ENCODE peak calls at places on chromosomes 4 and X, in four cellular contexts. A, F, D and Q are unnamed samples.

GRCh38 chr4:95833652-95834276 is 6.1 kb upstream of the PDHA2 start:
- DNase-seq in A (no peak), F (no peak), D (no peak), Q (no peak)

GRCh38 chr4:75385139-75385538 is 129.1 kb downstream of the RCHY1 start:
- DNase-seq in A (no peak), F (no peak), D (no peak), Q (peak; percentile 57)

GRCh38 chr4:112214397-112215264 is 17.0 kb upstream of the AP1AR start:
- DNase-seq in A (peak; percentile 27), F (no peak), D (no peak), Q (no peak)

GRCh38 chr4:42865572-42866189 is 26.8 kb upstream of the GRXCR1 start:
- DNase-seq in A (peak; percentile 36), F (peak; percentile 18), D (peak; percentile 44), Q (peak; percentile 86)

GRCh38 chr4:142826503-142827241 is 19.4 kb downstream of the INPP4B start:
- DNase-seq in A (no peak), F (no peak), D (no peak), Q (no peak)

GRCh38 chrX:14235004-14235403 is 205.3 kb upstream of the GEMIN8 start:
- DNase-seq in A (no peak), F (no peak), D (no peak), Q (peak; percentile 53)

GRCh38 chr4:2338754-2339457 is 77.0 kb upstream of the MXD4 start:
- DNase-seq in A (no peak), F (no peak), D (no peak), Q (peak; percentile 69)

GRCh38 chr4:88097781-88098180 is 60.7 kb downstream of the ABCG2 start:
- DNase-seq in A (peak; percentile 26), F (no peak), D (no peak), Q (no peak)

GRCh38 chr4:65422109-65422508 is 248.2 kb downstream of the EPHA5 start:
- DNase-seq in A (no peak), F (no peak), D (no peak), Q (no peak)

GRCh38 chr4:7964890-7965662 is 25.4 kb upstream of the AFAP1 start:
- DNase-seq in A (peak; percentile 71), F (no peak), D (no peak), Q (peak; percentile 68)

GRCh38 chrX:153970398-153971123 is 1.1 kb downstream of the HCFC1 start:
- DNase-seq in A (peak; percentile 71), F (no peak), D (no peak), Q (peak; percentile 79)

GRCh38 chr4:1815096-1815996 is 22.3 kb downstream of the FGFR3 start:
- DNase-seq in A (no peak), F (no peak), D (no peak), Q (no peak)

GRCh38 chr4:3637326-3638016 is 105.2 kb upstream of the LRPAP1 start:
- DNase-seq in A (no peak), F (no peak), D (no peak), Q (no peak)

GRCh38 chr4:78776031-78776728 is at the start of gene BMP2K:
- DNase-seq in A (peak; percentile 66), F (no peak), D (peak; percentile 86), Q (peak; percentile 95)

GRCh38 chrX:44312421-44312820 is 31.1 kb downstream of the EFHC2 start:
- DNase-seq in A (no peak), F (no peak), D (no peak), Q (no peak)

GRCh38 chr4:109078724-109079123 is 223.7 kb downstream of the COL25A1 start:
- DNase-seq in A (peak; percentile 81), F (no peak), D (no peak), Q (no peak)

GRCh38 chrX:26918633-26919032 is 544.5 kb downstream of the PPP4R3C start:
- DNase-seq in A (no peak), F (no peak), D (no peak), Q (peak; percentile 75)

GRCh38 chr4:105154576-105154975 is 7.9 kb downstream of the TET2 start:
- DNase-seq in A (no peak), F (no peak), D (peak; percentile 41), Q (peak; percentile 59)

GRCh38 chr4:52659722-52660261 is 691 bp upstream of the USP46 start:
- DNase-seq in A (no peak), F (no peak), D (peak; percentile 68), Q (peak; percentile 70)

GRCh38 chr4:26452565-26453531 is 37.4 kb downstream of the CCKAR start:
- DNase-seq in A (no peak), F (no peak), D (no peak), Q (peak; percentile 81)

GRCh38 chr4:177367336-177367735 is 57.7 kb downstream of the NEIL3 start:
- DNase-seq in A (peak; percentile 52), F (no peak), D (no peak), Q (peak; percentile 67)

GRCh38 chrX:150933945-150934350 is 35.5 kb upstream of the CD99L2 start:
- DNase-seq in A (no peak), F (no peak), D (no peak), Q (no peak)

GRCh38 chr4:37903901-37904300 is 13.0 kb downstream of the TBC1D1 start:
- DNase-seq in A (no peak), F (no peak), D (no peak), Q (no peak)

GRCh38 chr4:37977471-37978452 is 17.6 kb downstream of the PTTG2 start:
- DNase-seq in A (peak; percentile 55), F (no peak), D (peak; percentile 84), Q (peak; percentile 75)

GRCh38 chr4:101597204-101597603 is 193.3 kb upstream of the BANK1 start:
- DNase-seq in A (no peak), F (no peak), D (no peak), Q (no peak)

GRCh38 chr4:119106036-119107000 is 29.3 kb upstream of the MYOZ2 start:
- DNase-seq in A (no peak), F (no peak), D (no peak), Q (no peak)

GRCh38 chrX:100812216-100813158 is 7.7 kb upstream of the CSTF2 start:
- DNase-seq in A (no peak), F (no peak), D (peak; percentile 66), Q (peak; percentile 85)

GRCh38 chr4:81564025-81564424 is 92.3 kb upstream of the RASGEF1B start:
- DNase-seq in A (no peak), F (no peak), D (no peak), Q (no peak)

GRCh38 chr4:147863111-147863747 is 131.3 kb downstream of the ARHGAP10 start:
- DNase-seq in A (no peak), F (no peak), D (no peak), Q (no peak)

GRCh38 chrX:47093248-47093647 is 15.0 kb downstream of the RGN start:
- DNase-seq in A (peak; percentile 55), F (peak; percentile 1), D (no peak), Q (no peak)

GRCh38 chrX:40867352-40867751 is 132.0 kb upstream of the MED14 start:
- DNase-seq in A (peak; percentile 39), F (no peak), D (no peak), Q (no peak)

GRCh38 chrX:152822383-152823086 is 8.0 kb downstream of the CETN2 start:
- DNase-seq in A (peak; percentile 48), F (no peak), D (no peak), Q (no peak)

GRCh38 chr4:113845138-113845537 is 83.6 kb upstream of the CAMK2D start:
- DNase-seq in A (no peak), F (no peak), D (no peak), Q (no peak)

GRCh38 chrX:10006086-10006485 is 38.9 kb downstream of the CLDN34 start:
- DNase-seq in A (no peak), F (no peak), D (no peak), Q (no peak)
- H3K4me1 ChIP-seq in A (peaks cover 7% of the 10 kb centered on the region), F (no peaks in the 10 kb centered on the region), D (no peaks in the 10 kb centered on the region), Q (no peaks in the 10 kb centered on the region)

GRCh38 chrX:2654436-2655340 is 36.4 kb upstream of the CD99 start:
- DNase-seq in A (no peak), F (no peak), D (peak; percentile 77), Q (peak; percentile 69)
- H3K27ac ChIP-seq in A (no peak overlapping the region), F (no peak overlapping the region), D (peak overlapping the region; percentile 25), Q (no peak overlapping the region)

GRCh38 chrX:124240422-124240821 is 92.0 kb upstream of the TEX13D start:
- DNase-seq in A (no peak), F (no peak), D (no peak), Q (no peak)

GRCh38 chrX:124238268-124238667 is 94.2 kb upstream of the TEX13D start:
- DNase-seq in A (no peak), F (no peak), D (no peak), Q (no peak)

GRCh38 chrX:124239911-124240310 is 92.5 kb upstream of the TEX13D start:
- DNase-seq in A (no peak), F (no peak), D (no peak), Q (no peak)

GRCh38 chrX:124239324-124239723 is 93.1 kb upstream of the TEX13D start:
- DNase-seq in A (no peak), F (no peak), D (no peak), Q (no peak)

GRCh38 chrX:124242160-124242559 is 90.3 kb upstream of the TEX13D start:
- DNase-seq in A (no peak), F (no peak), D (no peak), Q (no peak)
- H3K4me3 ChIP-seq in A (no peak overlapping the region), F (no peak overlapping the region), D (no peak overlapping the region), Q (no peak overlapping the region)

GRCh38 chrX:132216806-132217202 is 2.4 kb downstream of the RAP2C start:
- DNase-seq in A (peak; percentile 43), F (no peak), D (no peak), Q (no peak)
- H3K4me1 ChIP-seq in A (no peaks in the 10 kb centered on the region), F (peaks cover 18% of the 10 kb centered on the region), D (peaks cover 19% of the 10 kb centered on the region), Q (no peaks in the 10 kb centered on the region)

DNA sequence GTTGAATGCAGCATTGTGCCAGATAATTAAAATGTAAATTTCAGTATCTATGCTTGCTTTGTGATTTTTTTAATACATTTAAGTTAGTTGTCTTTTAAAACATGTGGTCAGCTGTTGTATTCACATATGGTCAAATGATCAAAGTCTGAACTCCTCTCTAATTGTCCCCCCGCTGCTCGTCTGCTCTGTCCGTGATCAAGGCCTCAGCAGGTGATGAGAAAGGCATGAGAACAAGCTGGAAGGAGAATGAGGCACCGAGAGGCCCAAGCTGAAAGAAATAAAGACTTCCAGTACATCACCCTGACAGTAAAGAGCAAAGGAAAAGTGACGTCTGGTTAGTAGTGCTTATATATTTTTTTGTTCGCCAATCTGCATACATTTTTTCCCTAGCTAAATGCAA is 181.3 kb downstream of the ZIC3 start:
- DNase-seq in A (no peak), F (no peak), D (no peak), Q (peak; percentile 85)
- H3K27ac ChIP-seq in A (no peak overlapping the region), F (no peak overlapping the region), D (no peak overlapping the region), Q (peak overlapping the region; percentile 72)

DNA sequence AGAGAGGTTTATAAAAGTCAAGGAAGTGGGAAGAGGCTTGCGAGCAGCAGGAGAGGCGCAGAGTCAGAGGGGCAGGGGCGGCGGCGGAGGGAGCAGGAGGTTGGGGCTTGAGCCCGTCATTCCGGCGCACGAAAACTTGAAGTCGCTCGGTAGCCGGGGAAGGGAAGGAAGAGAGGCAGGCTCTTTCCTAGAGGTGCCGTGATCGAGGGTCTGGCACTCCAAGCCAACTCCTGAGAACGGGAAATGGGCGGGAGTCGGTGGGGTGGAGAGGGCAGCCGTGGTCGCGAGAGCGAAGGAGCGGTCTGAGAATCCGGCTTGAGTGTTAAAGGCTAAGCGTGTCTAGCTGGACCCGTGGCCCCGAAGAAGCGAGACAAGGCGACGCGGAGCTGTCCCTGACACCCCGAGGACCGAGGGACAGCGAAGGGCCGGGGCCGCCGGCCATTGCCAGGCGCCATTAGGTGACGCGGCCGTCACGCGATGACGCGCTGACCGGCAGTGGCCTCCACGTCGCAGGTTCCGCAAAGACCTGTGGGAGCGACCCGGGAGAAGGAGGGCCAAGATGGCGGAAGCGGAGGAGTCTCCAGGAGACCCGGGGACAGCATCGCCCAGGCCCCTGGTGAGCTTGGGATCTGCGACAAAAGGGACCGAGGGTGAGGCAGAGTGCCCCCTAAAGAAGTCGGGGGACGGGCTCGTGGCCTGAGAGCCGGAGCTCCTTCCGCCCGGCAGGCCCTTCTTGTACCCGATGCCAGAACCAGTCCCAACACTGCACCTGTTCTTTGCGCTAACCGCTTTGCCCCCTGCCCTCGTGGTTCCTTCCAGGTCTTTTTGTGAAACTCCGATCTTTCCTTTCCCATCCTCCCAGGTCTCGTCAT is at the start of gene YIPF6:
- DNase-seq in A (peak; percentile 72), F (no peak), D (peak; percentile 83), Q (peak; percentile 87)
- H3K4me3 ChIP-seq in A (peak within 1 kb of the TSS; percentile 97), F (peak within 1 kb of the TSS; percentile 83), D (peak within 1 kb of the TSS; percentile 80), Q (peak within 1 kb of the TSS; percentile 92)